ENCODE peak calls at places on chromosome 21, in six cellular contexts. F, O, A, D, Z and P are unnamed samples.

GRCh38 chr21:14900058-14900457 is 164.7 kb downstream of the NRIP1 start:
- DNase-seq in F (no peak), O (no peak), A (no peak), D (no peak), Z (peak; percentile 70), P (no peak)

GRCh38 chr21:29641001-29641634 is 298.7 kb downstream of the GRIK1 start:
- DNase-seq in F (no peak), O (no peak), A (no peak), D (no peak), Z (no peak), P (no peak)

GRCh38 chr21:26909972-26910371 is 56.9 kb downstream of the ADAMTS5 start:
- DNase-seq in F (no peak), O (no peak), A (peak; percentile 65), D (no peak), Z (peak; percentile 25), P (peak; percentile 90)

GRCh38 chr21:22575165-22575584 is 1577.0 kb downstream of the NCAM2 start:
- DNase-seq in F (no peak), O (no peak), A (peak; percentile 62), D (no peak), Z (peak; percentile 47), P (peak; percentile 78)

GRCh38 chr21:27564684-27565280 is 597.9 kb upstream of the ADAMTS5 start:
- DNase-seq in F (no peak), O (no peak), A (peak; percentile 18), D (no peak), Z (peak; percentile 52), P (peak; percentile 57)

GRCh38 chr21:46509760-46510159 is 51.1 kb downstream of the DIP2A start:
- DNase-seq in F (peak; percentile 18), O (no peak), A (no peak), D (no peak), Z (peak; percentile 98), P (no peak)

GRCh38 chr21:15875286-15875685 is 145.5 kb downstream of the USP25 start:
- DNase-seq in F (no peak), O (no peak), A (no peak), D (no peak), Z (peak; percentile 64), P (no peak)

GRCh38 chr21:41581592-41582228 is 73.8 kb upstream of the TMPRSS2 start:
- DNase-seq in F (no peak), O (no peak), A (no peak), D (no peak), Z (no peak), P (no peak)

GRCh38 chr21:41508415-41509205 is 652 bp upstream of the TMPRSS2 start:
- DNase-seq in F (no peak), O (no peak), A (no peak), D (no peak), Z (no peak), P (no peak)

GRCh38 chr21:27802816-27803475 is 836.1 kb upstream of the ADAMTS5 start:
- DNase-seq in F (no peak), O (no peak), A (peak; percentile 18), D (no peak), Z (peak; percentile 70), P (peak; percentile 38)

GRCh38 chr21:24369751-24370150 is 1237.5 kb downstream of the MRPL39 start:
- DNase-seq in F (no peak), O (no peak), A (no peak), D (no peak), Z (no peak), P (no peak)

GRCh38 chr21:41458121-41458520 is 32.1 kb downstream of the MX1 start:
- DNase-seq in F (no peak), O (no peak), A (no peak), D (no peak), Z (no peak), P (no peak)

GRCh38 chr21:21973806-21974205 is 975.6 kb downstream of the NCAM2 start:
- DNase-seq in F (no peak), O (no peak), A (peak; percentile 1), D (no peak), Z (peak; percentile 2), P (no peak)

GRCh38 chr21:43993420-43993934 is 18.6 kb upstream of the TRAPPC10 start:
- DNase-seq in F (no peak), O (no peak), A (no peak), D (peak; percentile 43), Z (no peak), P (no peak)

GRCh38 chr21:14306143-14306907 is 76.6 kb downstream of the HSPA13 start:
- DNase-seq in F (no peak), O (no peak), A (no peak), D (no peak), Z (peak; percentile 51), P (no peak)

GRCh38 chr21:25871566-25871965 is 136.8 kb downstream of the GABPA start:
- DNase-seq in F (no peak), O (no peak), A (no peak), D (no peak), Z (peak; percentile 17), P (no peak)

GRCh38 chr21:29104239-29104708 is 26.2 kb upstream of the MAP3K7CL start:
- DNase-seq in F (no peak), O (no peak), A (peak; percentile 45), D (no peak), Z (no peak), P (no peak)

GRCh38 chr21:14863745-14864210 is 201.0 kb downstream of the NRIP1 start:
- DNase-seq in F (no peak), O (no peak), A (no peak), D (no peak), Z (peak; percentile 31), P (no peak)

GRCh38 chr21:31530918-31531705 is 128.4 kb upstream of the SOD1 start:
- DNase-seq in F (no peak), O (no peak), A (no peak), D (no peak), Z (peak; percentile 57), P (no peak)

GRCh38 chr21:43922949-43923348 is 57.9 kb downstream of the AGPAT3 start:
- DNase-seq in F (no peak), O (peak; percentile 58), A (no peak), D (peak; percentile 23), Z (no peak), P (no peak)

GRCh38 chr21:40923914-40924313 is 77.0 kb upstream of the DSCAM start:
- DNase-seq in F (no peak), O (no peak), A (no peak), D (no peak), Z (no peak), P (no peak)

GRCh38 chr21:46542588-46543092 is 62.2 kb downstream of the S100B start:
- DNase-seq in F (no peak), O (no peak), A (no peak), D (no peak), Z (no peak), P (no peak)

GRCh38 chr21:41630249-41630648 is 122.3 kb upstream of the TMPRSS2 start:
- DNase-seq in F (peak; percentile 86), O (no peak), A (no peak), D (no peak), Z (peak; percentile 100), P (no peak)

GRCh38 chr21:17667256-17667655 is 54.6 kb upstream of the BTG3 start:
- DNase-seq in F (no peak), O (no peak), A (no peak), D (no peak), Z (no peak), P (no peak)

GRCh38 chr21:46226146-46226545 is 2.4 kb downstream of the LSS start:
- DNase-seq in F (no peak), O (no peak), A (no peak), D (no peak), Z (no peak), P (no peak)

GRCh38 chr21:23968722-23969647 is 1638.3 kb downstream of the MRPL39 start:
- DNase-seq in F (no peak), O (no peak), A (peak; percentile 62), D (no peak), Z (peak; percentile 93), P (peak; percentile 75)

GRCh38 chr21:24032709-24033232 is 1574.5 kb downstream of the MRPL39 start:
- DNase-seq in F (no peak), O (no peak), A (no peak), D (no peak), Z (no peak), P (no peak)

GRCh38 chr21:14589855-14590563 is 43.9 kb upstream of the SAMSN1 start:
- DNase-seq in F (no peak), O (no peak), A (no peak), D (no peak), Z (no peak), P (no peak)

GRCh38 chr21:26554365-26554764 is 18.7 kb downstream of the CYYR1 start:
- DNase-seq in F (no peak), O (no peak), A (no peak), D (no peak), Z (no peak), P (no peak)

GRCh38 chr21:20110368-20110767 is 887.8 kb upstream of the NCAM2 start:
- DNase-seq in F (no peak), O (no peak), A (no peak), D (no peak), Z (no peak), P (no peak)

GRCh38 chr21:38646213-38646837 is 148.0 kb upstream of the ERG start:
- DNase-seq in F (no peak), O (no peak), A (no peak), D (no peak), Z (peak; percentile 72), P (no peak)

GRCh38 chr21:41166947-41167346 is 1.0 kb upstream of the BACE2 start:
- DNase-seq in F (no peak), O (no peak), A (no peak), D (no peak), Z (no peak), P (no peak)

GRCh38 chr21:41653944-41654625 is 112.8 kb downstream of the RIPK4 start:
- DNase-seq in F (no peak), O (no peak), A (no peak), D (no peak), Z (peak; percentile 45), P (no peak)

GRCh38 chr21:36691539-36692124 is 7.3 kb upstream of the SIM2 start:
- DNase-seq in F (no peak), O (no peak), A (no peak), D (no peak), Z (no peak), P (no peak)
- H3K27me3 ChIP-seq in F (no peaks in the 10 kb centered on the region), O (peaks cover 64% of the 10 kb centered on the region), A (peaks cover 40% of the 10 kb centered on the region), D (peaks cover 100% of the 10 kb centered on the region), Z (no peaks in the 10 kb centered on the region), P (peaks cover 85% of the 10 kb centered on the region)

DNA sequence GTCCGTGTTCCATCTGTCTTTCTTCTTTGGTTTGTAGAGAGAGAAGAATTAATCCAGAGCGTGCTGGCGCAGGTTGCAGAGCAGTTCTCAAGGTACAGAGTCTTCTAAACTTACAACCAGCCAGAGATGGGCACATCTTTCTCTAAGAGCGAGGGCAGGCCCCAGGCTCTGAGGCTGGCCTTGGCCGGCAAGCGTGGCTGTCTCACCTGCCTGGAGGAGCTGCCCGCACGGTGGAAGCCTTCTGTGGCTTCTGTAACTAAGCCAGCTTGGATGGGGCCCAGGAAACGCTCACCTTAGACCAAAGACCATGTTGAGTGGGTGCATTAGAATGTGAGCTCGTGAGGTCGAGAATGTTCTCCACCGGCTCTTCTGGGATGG is 78.6 kb downstream of the PDE9A start:
- DNase-seq in F (no peak), O (no peak), A (no peak), D (no peak), Z (peak; percentile 30), P (no peak)
- H3K27me3 ChIP-seq in F (no peaks in the 10 kb centered on the region), O (no peaks in the 10 kb centered on the region), A (no peaks in the 10 kb centered on the region), D (no peaks in the 10 kb centered on the region), Z (no peaks in the 10 kb centered on the region), P (no peaks in the 10 kb centered on the region)

GRCh38 chr21:33026878-33027400 is 1.2 kb downstream of the OLIG2 start:
- DNase-seq in F (no peak), O (no peak), A (no peak), D (no peak), Z (no peak), P (no peak)
- H3K27me3 ChIP-seq in F (peaks cover 12% of the 10 kb centered on the region), O (peaks cover 100% of the 10 kb centered on the region), A (peaks cover 72% of the 10 kb centered on the region), D (peaks cover 100% of the 10 kb centered on the region), Z (peaks cover 85% of the 10 kb centered on the region), P (peaks cover 93% of the 10 kb centered on the region)

GRCh38 chr21:45075606-45076244 is 1.3 kb downstream of the ADARB1 start:
- DNase-seq in F (no peak), O (no peak), A (no peak), D (no peak), Z (peak; percentile 33), P (no peak)
- H3K27me3 ChIP-seq in F (no peaks in the 10 kb centered on the region), O (no peaks in the 10 kb centered on the region), A (peaks cover 2% of the 10 kb centered on the region), D (no peaks in the 10 kb centered on the region), Z (no peaks in the 10 kb centered on the region), P (peaks cover 23% of the 10 kb centered on the region)